ENCODE peak calls at places on chromosomes 13 and 19, in eight cellular contexts. P, D, S, B, E, M, K and H are unnamed samples.

GRCh38 chr13:111916201-111916600 is 150.7 kb upstream of the SOX1 start:
- DNase-seq in K (no peak), S (no peak), P (no peak), E (no peak), M (no peak), B (no peak), D (no peak), H (no peak)

GRCh38 chr19:45716314-45717130 is 14.2 kb downstream of the FBXO46 start:
- DNase-seq in E (no peak), M (no peak), S (peak), P (peak), B (peak), D (peak), K (no peak), H (no peak)

GRCh38 chr13:67308004-67308772 is 78.1 kb upstream of the PCDH9 start:
- DNase-seq in S (no peak), P (no peak), B (no peak), D (no peak), M (no peak), E (no peak), K (no peak), H (no peak)

GRCh38 chr13:90591260-90591926 is 756.1 kb upstream of the MIR17HG start:
- DNase-seq in D (no peak), E (no peak), P (no peak), M (no peak), B (no peak), K (no peak), S (no peak), H (no peak)

GRCh38 chr19:38556521-38557174 is 61.1 kb downstream of the MAP4K1 start:
- DNase-seq in B (no peak), S (no peak), P (no peak), M (no peak), K (no peak), E (no peak), D (no peak), H (no peak)

GRCh38 chr13:77555246-77555645 is 19.7 kb downstream of the SCEL start:
- DNase-seq in D (no peak), M (no peak), K (no peak), E (no peak), B (no peak), P (no peak), S (no peak), H (no peak)

GRCh38 chr13:45615501-45616101 is at the start of gene ERICH6B:
- DNase-seq in M (no peak), E (peak), P (no peak), S (no peak), K (peak), D (no peak), B (peak), H (no peak)

GRCh38 chr19:10760268-10760944 is 42.5 kb downstream of the DNM2 start:
- DNase-seq in P (no peak), M (peak), D (no peak), S (peak), B (peak), E (no peak), K (peak), H (peak)

GRCh38 chr13:113209336-113209879 is at the start of gene CUL4A:
- DNase-seq in B (peak), P (no peak), E (peak), S (peak), K (peak), M (peak), D (peak), H (peak)

GRCh38 chr19:49641688-49642487 is at the start of gene SCAF1:
- DNase-seq in E (peak), K (peak), P (peak), M (peak), S (peak), D (peak), B (peak), H (peak)

GRCh38 chr13:112963641-112964040 is 5.4 kb upstream of the MCF2L start:
- DNase-seq in P (no peak), K (no peak), M (no peak), D (no peak), E (no peak), B (no peak), S (no peak), H (no peak)

GRCh38 chr13:25111557-25111956 is 15.6 kb downstream of the PABPC3 start:
- DNase-seq in E (no peak), K (no peak), M (peak), S (no peak), D (no peak), P (no peak), B (no peak), H (no peak)

GRCh38 chr13:95300625-95301134 is 571 bp downstream of the ABCC4 start:
- DNase-seq in M (peak), B (peak), E (no peak), P (no peak), D (peak), S (no peak), K (peak), H (peak)

GRCh38 chr19:17522988-17523872 is 11.8 kb downstream of the PGLS start:
- DNase-seq in P (no peak), E (peak), S (peak), B (no peak), D (no peak), M (no peak), K (no peak), H (no peak)

GRCh38 chr13:31943591-31943990 is 88.0 kb upstream of the FRY start:
- DNase-seq in K (no peak), P (no peak), E (no peak), S (no peak), D (no peak), M (no peak), B (no peak), H (no peak)

GRCh38 chr19:23817519-23817918 is 58.8 kb upstream of the ZNF681 start:
- DNase-seq in E (no peak), M (peak), B (peak), P (no peak), K (no peak), S (no peak), D (peak), H (no peak)

GRCh38 chr13:79528356-79528755 is 47.4 kb downstream of the NDFIP2 start:
- DNase-seq in P (no peak), E (no peak), S (no peak), M (no peak), K (no peak), B (no peak), D (no peak), H (no peak)

GRCh38 chr13:50257646-50258045 is 242.4 kb downstream of the KCNRG start:
- DNase-seq in E (no peak), S (no peak), B (no peak), P (no peak), M (no peak), K (no peak), D (no peak), H (no peak)